ENCODE peak calls at places on chromosomes 3 and 15, in four cellular contexts. F is GM12878, Q is HepG2, Y is K562. T is an unnamed sample.

GRCh38 chr15:48358681-48359152 is 27.5 kb downstream of the DUT start:
- DNase-seq in Q (no peak), F (no peak), Y (no peak), T (no peak)

GRCh38 chr15:67883228-67883773 is 43.5 kb upstream of the RNU6-1 start:
- DNase-seq in F (no peak), Y (peak), Q (no peak), T (no peak)

GRCh38 chr15:70856177-70856883 is 2.4 kb upstream of the LARP6 start:
- DNase-seq in Q (no peak), Y (no peak), F (no peak), T (no peak)

GRCh38 chr15:39745415-39745814 is 37.2 kb downstream of the FSIP1 start:
- DNase-seq in Y (no peak), F (no peak), Q (no peak), T (no peak)

GRCh38 chr15:46309914-46310313 is 675.1 kb downstream of the SQOR start:
- DNase-seq in Q (no peak), Y (no peak), F (no peak), T (no peak)

GRCh38 chr15:45163508-45163856 is 24.3 kb downstream of the SHF start:
- DNase-seq in F (no peak), Q (no peak), Y (no peak), T (no peak)

GRCh38 chr15:27183182-27183581 is 212.2 kb downstream of the GABRG3 start:
- DNase-seq in Y (no peak), Q (no peak), F (no peak), T (no peak)

GRCh38 chr3:9022305-9022985 is 59.2 kb upstream of the RAD18 start:
- DNase-seq in Q (no peak), Y (no peak), F (no peak), T (peak)

GRCh38 chr3:184757010-184757651 is 45.3 kb upstream of the MAGEF1 start:
- DNase-seq in F (no peak), Q (no peak), Y (no peak), T (no peak)

GRCh38 chr3:118527527-118528044 is 507.1 kb downstream of the IGSF11 start:
- DNase-seq in F (no peak), Y (no peak), Q (no peak), T (no peak)

GRCh38 chr15:74955796-74956647 is 550 bp downstream of the RPP25 start:
- DNase-seq in F (no peak), Q (no peak), Y (peak), T (peak)

GRCh38 chr3:51371943-51372557 is 13.0 kb upstream of the MANF start:
- DNase-seq in Q (peak), F (no peak), Y (peak), T (peak)

GRCh38 chr3:190601597-190601996 is 87.7 kb downstream of the IL1RAP start:
- DNase-seq in Q (no peak), Y (no peak), F (no peak), T (no peak)

GRCh38 chr3:154059798-154060197 is 61.4 kb upstream of the ARHGEF26 start:
- DNase-seq in Q (no peak), Y (no peak), F (no peak), T (no peak)

GRCh38 chr3:44771424-44772098 is 10.0 kb downstream of the KIF15 start:
- DNase-seq in Q (no peak), Y (no peak), F (no peak), T (no peak)

GRCh38 chr3:159832024-159832423 is 156.6 kb upstream of the IL12A start:
- DNase-seq in Q (no peak), F (peak), Y (no peak), T (no peak)

GRCh38 chr15:40150163-40150925 is 10.5 kb upstream of the BUB1B start:
- DNase-seq in F (no peak), Y (no peak), Q (peak), T (no peak)

GRCh38 chr3:125480656-125481374 is 39.2 kb downstream of the SNX4 start:
- DNase-seq in Y (no peak), F (no peak), Q (no peak), T (no peak)

GRCh38 chr3:133457465-133458067 is 57.7 kb downstream of the BFSP2 start:
- DNase-seq in Y (no peak), F (no peak), Q (no peak), T (no peak)

GRCh38 chr15:75338661-75339240 is 2.9 kb downstream of the COMMD4 start:
- DNase-seq in Q (no peak), F (no peak), Y (no peak), T (no peak)

GRCh38 chr3:105656607-105657504 is 212.0 kb downstream of the CBLB start:
- DNase-seq in Q (peak), F (no peak), Y (no peak), T (no peak)

DNA sequence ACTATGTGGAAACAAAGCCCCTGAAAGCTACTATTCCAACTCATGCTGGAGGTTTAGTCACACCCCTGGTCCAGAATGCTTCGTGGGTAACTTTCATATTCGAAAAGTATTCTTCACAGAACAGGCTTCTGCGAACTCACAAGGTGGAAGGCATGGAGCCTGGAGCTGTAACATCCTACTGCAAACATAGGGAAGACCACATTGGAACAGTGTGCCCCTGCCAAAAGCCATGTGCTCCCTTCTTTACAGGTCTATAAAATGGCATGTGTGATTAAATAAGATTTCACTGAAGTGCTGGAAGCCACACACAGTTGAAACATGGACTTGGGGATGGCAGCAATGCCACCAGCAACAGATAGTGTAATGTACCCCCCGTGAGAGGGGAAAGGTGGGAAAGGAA is 105.9 kb downstream of the GREM1 start:
- DNase-seq in Y (no peak), F (no peak), Q (no peak), T (no peak)
- TF ChIP-seq BRCA1 in Y (no peak), F (no peak), Q (no peak), T (no peak)

GRCh38 chr3:12004741-12005513 is 739 bp downstream of the SYN2 start:
- DNase-seq in Q (no peak), Y (no peak), F (no peak), T (peak)
- TF ChIP-seq KDM1A in Q (no peak), Y (no peak), F (no peak), T (no peak)

GRCh38 chr15:42150246-42150970 is 6.0 kb downstream of the PLA2G4F start:
- DNase-seq in Q (no peak), Y (no peak), F (no peak), T (no peak)

GRCh38 chr15:42148808-42149492 is 7.5 kb downstream of the PLA2G4F start:
- DNase-seq in Y (no peak), Q (no peak), F (no peak), T (no peak)

GRCh38 chr15:42151736-42152135 is 4.7 kb downstream of the PLA2G4F start:
- DNase-seq in Q (no peak), F (no peak), Y (no peak), T (no peak)

GRCh38 chr15:42151012-42151615 is 5.3 kb downstream of the PLA2G4F start:
- DNase-seq in Q (no peak), Y (no peak), F (no peak), T (no peak)

GRCh38 chr15:42149493-42150245 is 6.8 kb downstream of the PLA2G4F start:
- DNase-seq in F (no peak), Q (peak), Y (no peak), T (no peak)
- TF ChIP-seq BRCA1 in F (no peak), Q (no peak), Y (no peak), T (no peak)

GRCh38 chr3:99373088-99373875 is 265.1 kb upstream of the COL8A1 start:
- DNase-seq in Q (no peak), Y (no peak), F (no peak), T (no peak)
- TF ChIP-seq KDM1A in Q (no peak), Y (no peak), F (no peak), T (no peak)

DNA sequence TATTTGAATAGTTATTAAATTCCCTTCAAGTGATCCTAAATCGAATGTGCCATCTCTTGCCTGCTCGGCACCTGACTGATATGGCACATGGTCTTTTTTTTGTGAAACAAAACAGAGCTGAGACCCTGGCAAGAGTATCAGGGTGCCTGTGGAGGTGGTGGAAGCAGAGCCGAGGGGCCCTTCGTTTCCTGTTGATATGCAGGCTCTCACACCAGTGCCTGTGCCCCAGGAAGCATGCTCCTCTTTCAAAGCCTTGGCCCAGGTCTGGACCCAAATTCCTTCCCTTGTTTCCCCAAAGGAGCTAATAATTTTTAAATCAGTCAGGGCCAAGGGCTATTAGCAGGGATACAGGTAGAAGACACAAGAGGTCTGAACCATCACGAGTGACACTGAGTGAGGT is 21.5 kb upstream of the MRPS22 start:
- DNase-seq in Q (no peak), Y (no peak), F (no peak), T (no peak)
- TF ChIP-seq BRCA1 in Q (no peak), Y (no peak), F (no peak), T (no peak)

DNA sequence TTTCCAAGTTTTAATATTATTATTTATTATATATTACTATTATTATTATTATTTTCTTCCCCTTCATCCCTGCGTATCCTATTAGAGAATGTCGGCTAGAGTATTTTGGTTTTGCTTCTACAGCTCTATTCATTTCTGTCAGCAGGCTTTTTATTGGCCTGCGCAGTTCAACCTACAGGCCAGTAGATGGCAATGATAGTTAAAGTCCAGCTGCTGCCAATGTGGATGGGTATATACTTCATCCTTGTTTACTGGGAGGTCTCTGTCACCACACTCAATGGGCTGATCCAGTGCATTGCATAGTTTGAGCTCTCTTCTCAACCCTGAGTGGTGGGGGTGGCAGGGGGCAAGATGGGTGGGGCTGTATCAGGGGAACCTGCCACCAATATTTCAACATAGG is 799.8 kb downstream of the NSUN3 start:
- DNase-seq in F (no peak), Y (no peak), Q (peak), T (no peak)
- TF ChIP-seq KDM1A in F (no peak), Y (no peak), Q (no peak), T (no peak)